ENCODE peak calls at places on chromosomes 13 and 19, in four cellular contexts. R is IMR-90, M is K562, W is GM12878. Y is an unnamed sample.

GRCh38 chr13:23081246-23081645 is 99.5 kb upstream of the SGCG start:
- DNase-seq in R (peak; percentile 83), W (no peak), M (no peak), Y (no peak)

GRCh38 chr19:18558595-18558994 is 925 bp downstream of the KXD1 start:
- DNase-seq in M (no peak), W (no peak), R (no peak), Y (no peak)

GRCh38 chr19:54231077-54231931 is 8.5 kb upstream of the LILRB3 start:
- DNase-seq in R (peak; percentile 73), M (peak; percentile 82), W (no peak), Y (peak; percentile 56)

GRCh38 chr13:110312669-110313031 is 5.6 kb downstream of the COL4A2 start:
- DNase-seq in M (no peak), W (no peak), R (peak; percentile 93), Y (no peak)

GRCh38 chr19:7550987-7551761 is 15.7 kb downstream of the PNPLA6 start:
- DNase-seq in M (peak; percentile 92), W (no peak), R (peak; percentile 30), Y (peak; percentile 93)

GRCh38 chr13:39105110-39105509 is 66.9 kb downstream of the NHLRC3 start:
- DNase-seq in M (no peak), W (no peak), R (no peak), Y (no peak)

GRCh38 chr13:52849727-52850395 is 1.4 kb upstream of the PCDH8 start:
- DNase-seq in W (no peak), M (no peak), R (no peak), Y (peak; percentile 55)

GRCh38 chr13:68667863-68668262 is 1437.7 kb upstream of the PCDH9 start:
- DNase-seq in R (no peak), W (no peak), M (no peak), Y (no peak)

GRCh38 chr13:76812971-76813691 is 73.1 kb downstream of the KCTD12 start:
- DNase-seq in W (no peak), M (no peak), R (no peak), Y (no peak)

GRCh38 chr13:42215578-42216421 is 56.2 kb upstream of the AKAP11 start:
- DNase-seq in W (peak; percentile 4), R (peak; percentile 60), M (peak; percentile 14), Y (no peak)

GRCh38 chr19:5165697-5166019 is 175.0 kb downstream of the PTPRS start:
- DNase-seq in R (no peak), W (no peak), M (peak; percentile 66), Y (no peak)

GRCh38 chr19:42285546-42285945 is 16.4 kb upstream of the PRR19 start:
- DNase-seq in R (no peak), M (no peak), W (no peak), Y (no peak)

GRCh38 chr13:49985129-49985528 is 11.7 kb upstream of the TRIM13 start:
- DNase-seq in W (no peak), M (no peak), R (no peak), Y (no peak)

GRCh38 chr19:16429066-16429758 is 42.6 kb downstream of the EPS15L1 start:
- DNase-seq in M (no peak), R (no peak), W (no peak), Y (no peak)

GRCh38 chr19:18412610-18413239 is 6.5 kb upstream of the SSBP4 start:
- DNase-seq in W (no peak), R (no peak), M (no peak), Y (no peak)

GRCh38 chr13:38872693-38873092 is 117.9 kb downstream of the STOML3 start:
- DNase-seq in W (no peak), M (peak; percentile 39), R (peak; percentile 5), Y (peak; percentile 77)

GRCh38 chr19:18433735-18434398 is 4.1 kb downstream of the ISYNA1 start:
- DNase-seq in W (no peak), M (peak; percentile 65), R (no peak), Y (no peak)

GRCh38 chr13:26942184-26942583 is 181.6 kb upstream of the GPR12 start:
- DNase-seq in M (no peak), W (no peak), R (no peak), Y (no peak)

GRCh38 chr13:23509781-23510543 is 60.2 kb upstream of the TNFRSF19 start:
- DNase-seq in W (no peak), M (no peak), R (peak; percentile 94), Y (no peak)

GRCh38 chr13:57698851-57699250 is 67.3 kb downstream of the PCDH17 start:
- DNase-seq in R (no peak), W (no peak), M (no peak), Y (no peak)

GRCh38 chr13:79128158-79128557 is 277.9 kb downstream of the RBM26 start:
- DNase-seq in M (no peak), W (peak; percentile 13), R (peak; percentile 18), Y (no peak)

GRCh38 chr13:73708393-73708985 is 425.7 kb downstream of the KLF12 start:
- DNase-seq in W (no peak), M (peak; percentile 31), R (peak; percentile 71), Y (no peak)

GRCh38 chr19:2164020-2164988 is 571 bp downstream of the DOT1L start:
- DNase-seq in R (no peak), M (no peak), W (no peak), Y (no peak)

GRCh38 chr13:40786568-40786996 is 2.8 kb upstream of the SLC25A15 start:
- DNase-seq in R (peak; percentile 61), W (no peak), M (peak; percentile 36), Y (no peak)

GRCh38 chr19:42074513-42075363 is 1.2 kb upstream of the ZNF574 start:
- DNase-seq in R (no peak), W (no peak), M (peak; percentile 75), Y (peak; percentile 56)

GRCh38 chr13:71759506-71760225 is 107.3 kb downstream of the DACH1 start:
- DNase-seq in M (no peak), R (no peak), W (no peak), Y (no peak)

DNA sequence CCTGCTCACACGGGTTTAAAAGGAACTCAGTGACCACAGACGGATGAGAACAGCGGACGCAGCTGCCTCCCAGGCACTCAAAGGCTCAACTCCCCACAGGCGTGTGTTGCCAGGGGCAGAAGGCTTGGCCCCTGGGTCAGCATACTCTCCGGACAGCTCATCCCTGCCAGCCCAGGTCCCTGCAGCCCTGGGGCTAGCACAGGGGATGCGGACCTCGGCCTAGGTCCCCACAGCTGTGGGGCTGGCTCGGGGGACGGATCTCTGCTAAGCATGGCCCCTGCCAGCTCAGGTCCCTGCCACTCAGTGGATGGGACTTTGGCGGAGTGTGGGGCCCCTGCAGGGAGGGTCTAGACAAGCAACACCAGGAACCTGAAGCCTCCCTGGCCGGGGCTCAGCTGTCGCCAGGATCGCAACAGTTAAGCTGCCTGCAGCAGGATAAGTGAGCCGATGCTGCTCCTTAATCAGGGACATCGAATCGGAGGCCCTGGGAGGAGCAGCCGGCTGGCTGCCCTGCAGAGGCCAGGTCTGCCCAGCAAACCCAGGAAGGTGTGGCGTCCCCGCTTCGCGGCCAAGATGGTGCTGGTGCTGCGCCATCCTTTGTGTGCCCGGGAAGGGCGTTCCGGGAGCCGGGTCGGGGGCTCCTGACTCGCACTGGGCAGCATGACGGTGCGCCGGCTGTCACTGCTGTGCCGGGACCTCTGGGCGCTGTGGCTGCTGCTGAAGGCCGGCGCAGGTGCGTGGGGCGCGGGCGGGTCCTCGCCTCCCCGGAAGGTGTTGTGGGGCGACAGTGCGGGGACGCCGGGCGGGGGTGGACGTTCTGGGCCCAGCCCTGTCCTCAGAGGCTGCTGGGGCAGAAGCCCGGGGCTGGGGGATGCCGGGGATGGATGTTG is 32.5 kb downstream of the MCF2L start:
- DNase-seq in R (peak; percentile 3), M (no peak), W (no peak), Y (no peak)
- TF ChIP-seq CHD1 in R (no peak), M (no peak), W (no peak), Y (no peak)

DNA sequence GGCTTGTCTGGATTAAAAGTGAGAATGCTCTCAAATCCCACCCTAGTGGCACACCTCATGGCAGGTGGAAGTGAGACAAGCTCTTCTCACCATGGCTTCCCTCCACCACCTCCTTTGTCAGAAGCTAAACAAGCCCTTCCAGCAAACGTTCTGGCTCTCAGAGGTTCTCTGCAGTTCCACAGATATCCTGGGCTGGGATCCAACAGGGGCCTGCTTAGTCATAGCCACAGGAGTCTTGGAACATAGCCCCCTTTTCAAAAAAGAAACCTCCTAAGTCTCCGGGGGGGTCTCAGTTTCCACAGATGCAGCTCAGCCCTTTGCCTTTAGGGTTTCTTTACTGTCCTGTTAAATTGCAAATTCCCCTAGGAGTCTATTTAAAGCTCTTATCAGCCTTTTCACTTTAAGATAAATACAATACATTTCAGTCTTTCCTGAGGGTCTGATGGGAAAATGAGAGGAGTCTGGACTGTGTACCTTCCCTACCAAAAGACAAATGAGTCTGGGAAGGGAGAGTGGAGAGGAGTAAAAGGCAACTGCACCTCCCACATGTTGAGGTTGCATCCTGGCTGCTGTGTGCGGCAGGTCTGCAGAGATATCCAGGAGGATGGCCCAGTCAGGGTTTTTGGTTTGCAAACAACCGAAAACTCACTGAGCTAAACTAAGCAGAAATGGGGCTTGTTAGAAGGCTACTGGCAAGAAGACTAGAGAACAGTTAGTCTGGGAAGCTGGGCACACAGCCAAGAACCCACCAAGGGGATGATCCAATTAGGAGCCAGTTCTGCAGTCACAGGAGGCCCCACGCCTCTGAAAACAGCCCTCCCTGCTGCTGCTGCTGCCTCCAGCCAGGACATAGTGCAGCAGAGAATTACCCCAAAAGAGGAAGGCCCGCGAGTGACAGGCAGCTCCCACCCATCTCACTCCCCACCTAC is 41.4 kb upstream of the SERP2 start:
- DNase-seq in R (peak; percentile 84), W (no peak), M (peak; percentile 12), Y (no peak)
- TF ChIP-seq CHD1 in R (no peak), W (no peak), M (no peak), Y (no peak)

GRCh38 chr19:35116085-35116801 is 620 bp downstream of the FXYD3 start:
- DNase-seq in M (peak; percentile 39), W (no peak), R (no peak), Y (no peak)

GRCh38 chr19:35117017-35117570 is 1.5 kb downstream of the FXYD3 start:
- DNase-seq in W (no peak), R (no peak), M (no peak), Y (no peak)

GRCh38 chr19:35112995-35113693 is 2.5 kb upstream of the FXYD3 start:
- DNase-seq in W (no peak), M (no peak), R (no peak), Y (no peak)

GRCh38 chr19:35115538-35115951 is at the start of gene FXYD3:
- DNase-seq in R (no peak), W (no peak), M (no peak), Y (no peak)

GRCh38 chr19:35114656-35115537 is 726 bp upstream of the FXYD3 start:
- DNase-seq in M (peak; percentile 85), R (peak; percentile 27), W (no peak), Y (peak; percentile 99)
- TF ChIP-seq CHD1 in M (no peak), R (no peak), W (no peak), Y (no peak)

DNA sequence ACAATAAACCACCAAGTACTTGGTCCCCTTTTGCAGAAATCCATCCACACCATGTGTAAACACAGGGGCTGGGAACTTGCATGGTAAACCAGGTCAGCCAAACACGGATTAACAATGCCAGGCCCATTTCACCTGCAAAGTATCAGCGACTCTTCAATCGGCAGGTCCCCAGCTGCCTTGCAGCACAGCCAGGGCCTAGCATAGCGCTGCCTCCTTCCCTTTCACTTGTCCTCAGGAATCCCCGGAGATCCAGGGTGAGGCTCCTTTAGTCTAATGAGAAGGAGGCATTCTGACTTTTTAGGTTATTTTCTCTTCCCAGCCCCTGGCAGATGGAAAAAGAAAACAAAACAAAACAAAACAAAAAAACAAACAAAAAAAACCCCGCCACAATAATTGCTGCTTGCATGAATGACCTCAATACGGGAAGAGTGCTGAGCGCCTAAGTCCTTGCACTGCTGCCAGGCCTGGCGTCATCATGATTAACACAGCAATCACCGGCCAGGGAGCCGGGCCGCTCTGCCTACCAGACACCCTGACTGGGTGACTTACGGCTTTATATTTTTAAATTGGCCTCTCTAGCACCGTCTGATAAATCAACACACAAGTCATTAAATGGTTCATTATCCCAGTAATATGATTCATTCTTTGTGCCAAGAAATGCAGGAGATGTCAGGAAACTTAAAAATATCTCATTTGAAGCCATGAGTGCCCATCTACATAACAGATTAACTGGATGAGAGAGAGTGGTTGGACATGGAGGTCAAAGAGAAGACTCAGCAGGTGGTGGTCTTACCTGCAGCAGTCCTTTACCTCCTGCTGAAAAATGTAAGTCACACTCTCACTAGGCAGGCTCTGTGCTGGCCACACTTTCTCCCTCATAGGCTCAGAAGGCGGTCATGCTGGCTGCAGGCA is 692.7 kb downstream of the UQCRFS1 start:
- DNase-seq in W (no peak), M (no peak), R (no peak), Y (no peak)
- TF ChIP-seq CHD1 in W (no peak), M (no peak), R (no peak), Y (no peak)